ENCODE peak calls at places on chromosomes 1 and 21, in seven cellular contexts. O, H, E, I, Z, V and W are unnamed samples.

GRCh38 chr1:231934797-231935196 is 308.2 kb downstream of the DISC1 start:
- ATAC-seq in E (no peak), I (no peak), Z (peak), V (no peak), O (peak), H (no peak), W (peak)

GRCh38 chr1:235673981-235674380 is 24.4 kb upstream of the GNG4 start:
- ATAC-seq in E (no peak), O (no peak), I (no peak), V (no peak), H (no peak), Z (no peak), W (no peak)

GRCh38 chr1:228370941-228371740 is 35.5 kb downstream of the TRIM11 start:
- ATAC-seq in O (peak), H (no peak), I (peak), E (peak), Z (peak), V (no peak), W (peak)

GRCh38 chr1:90510143-90510542 is 207.0 kb downstream of the BARHL2 start:
- ATAC-seq in V (no peak), Z (no peak), E (no peak), H (no peak), I (no peak), O (no peak), W (no peak)

GRCh38 chr1:20507564-20508410 is at the start of gene MUL1:
- ATAC-seq in Z (peak), E (peak), V (peak), I (peak), H (peak), O (peak), W (peak)

GRCh38 chr1:39672551-39672947 is 642 bp upstream of the NT5C1A start:
- ATAC-seq in H (peak), I (no peak), O (no peak), Z (peak), E (peak), V (peak), W (no peak)

GRCh38 chr1:191125950-191126349 is 648.3 kb upstream of the BRINP3 start:
- ATAC-seq in E (no peak), H (peak), Z (no peak), O (no peak), V (no peak), I (no peak), W (no peak)

GRCh38 chr21:29309703-29310102 is 11.0 kb downstream of the BACH1 start:
- ATAC-seq in H (no peak), V (no peak), I (no peak), O (no peak), Z (no peak), E (no peak), W (no peak)

GRCh38 chr1:187877220-187877619 is 1048.5 kb downstream of the PLA2G4A start:
- ATAC-seq in E (no peak), Z (no peak), I (no peak), H (no peak), O (no peak), V (no peak), W (no peak)

GRCh38 chr1:232965124-232965911 is 14.9 kb downstream of the NTPCR start:
- ATAC-seq in O (peak), E (peak), Z (peak), H (no peak), V (no peak), I (no peak), W (peak)

GRCh38 chr21:42548687-42549406 is 35.2 kb downstream of the SLC37A1 start:
- ATAC-seq in E (no peak), I (no peak), H (no peak), Z (no peak), V (no peak), O (no peak), W (no peak)

GRCh38 chr1:157249326-157249725 is 111.1 kb upstream of the ETV3 start:
- ATAC-seq in V (no peak), Z (no peak), E (no peak), O (no peak), H (no peak), I (peak), W (no peak)

GRCh38 chr1:55081188-55081904 is 42.0 kb downstream of the PCSK9 start:
- ATAC-seq in I (peak), E (no peak), H (no peak), Z (no peak), O (peak), V (no peak), W (no peak)

GRCh38 chr1:154427173-154428139 is 22.3 kb downstream of the IL6R start:
- ATAC-seq in E (peak), O (peak), H (peak), Z (peak), V (peak), I (no peak), W (no peak)

GRCh38 chr1:231248778-231249177 is 7.8 kb downstream of the GNPAT start:
- ATAC-seq in O (no peak), Z (no peak), E (no peak), V (no peak), H (no peak), I (no peak), W (no peak)

GRCh38 chr1:174191255-174191906 is 32.1 kb downstream of the RABGAP1L start:
- ATAC-seq in V (no peak), E (no peak), Z (no peak), I (peak), H (no peak), O (no peak), W (no peak)